ENCODE peak calls at places on chromosomes 12 and 14, in six cellular contexts. W is prostate gland, S is mesendoderm, A is body of pancreas, L is MM.1S, Q is fibroblast of lung. R is an unnamed sample. For H3K36me3, the result is how much of the 10 kb centered on the place peaks cover.

GRCh38 chr12:67592228-67593011 is 56.1 kb upstream of the DYRK2 start:
- DNase-seq in S (no peak), L (peak), Q (peak), W (peak), A (no peak), R (no peak)

GRCh38 chr12:115216300-115216699 is 532.3 kb upstream of the TBX3 start:
- DNase-seq in Q (no peak), S (no peak), A (no peak), L (no peak), W (no peak), R (no peak)

GRCh38 chr14:79514700-79515099 is 696.6 kb downstream of the DIO2 start:
- DNase-seq in S (peak), A (no peak), Q (peak), W (no peak), L (no peak), R (peak)

GRCh38 chr12:34406228-34406995 is 384.1 kb downstream of the ALG10 start:
- DNase-seq in L (no peak), A (peak), S (no peak), Q (no peak), W (no peak), R (peak)

GRCh38 chr12:8563383-8563782 is 22.7 kb upstream of the CLEC4E start:
- DNase-seq in A (no peak), L (no peak), Q (no peak), W (no peak), S (no peak), R (no peak)

GRCh38 chr12:128933926-128934325 is 80.6 kb downstream of the GLT1D1 start:
- DNase-seq in L (no peak), A (no peak), Q (no peak), W (no peak), S (no peak), R (no peak)

GRCh38 chr12:104219908-104220404 is 4.4 kb downstream of the TXNRD1 start:
- DNase-seq in L (no peak), Q (peak), W (peak), A (peak), S (peak), R (peak)

GRCh38 chr12:7729683-7730195 is 17.4 kb downstream of the CLEC4C start:
- DNase-seq in L (no peak), W (no peak), Q (no peak), S (no peak), A (no peak), R (no peak)

GRCh38 chr14:55277972-55278740 is 6.9 kb downstream of the FBXO34 start:
- DNase-seq in A (no peak), S (no peak), Q (no peak), L (peak), W (no peak), R (no peak)

GRCh38 chr14:103288076-103288766 is 45.8 kb upstream of the EIF5 start:
- DNase-seq in L (no peak), W (no peak), A (no peak), S (no peak), Q (no peak), R (no peak)

GRCh38 chr12:94195483-94195882 is 47.1 kb downstream of the PLXNC1 start:
- DNase-seq in S (no peak), W (no peak), A (no peak), Q (no peak), L (no peak), R (peak)

GRCh38 chr12:34289431-34290190 is 267.3 kb downstream of the ALG10 start:
- DNase-seq in S (no peak), Q (no peak), A (peak), W (no peak), L (no peak), R (no peak)

GRCh38 chr14:36373982-36374673 is 53.7 kb upstream of the MBIP start:
- DNase-seq in Q (peak), W (peak), A (peak), L (peak), S (peak), R (peak)

GRCh38 chr12:123106640-123107359 is 44.1 kb downstream of the PITPNM2 start:
- DNase-seq in A (no peak), W (no peak), L (peak), Q (no peak), S (peak), R (no peak)

GRCh38 chr14:76201162-76201561 is 49.4 kb downstream of the GPATCH2L start:
- DNase-seq in A (no peak), Q (peak), W (no peak), L (no peak), S (no peak), R (no peak)

GRCh38 chr14:55301722-55302121 is 30.5 kb downstream of the FBXO34 start:
- DNase-seq in A (no peak), S (peak), Q (peak), L (no peak), W (peak), R (no peak)

GRCh38 chr12:102964872-102965271 is 7.4 kb downstream of the ASCL1 start:
- DNase-seq in W (no peak), Q (no peak), S (peak), L (no peak), A (no peak), R (no peak)

GRCh38 chr14:89621791-89622638 is 205.0 kb upstream of the FOXN3 start:
- DNase-seq in Q (no peak), A (no peak), S (no peak), W (no peak), L (no peak), R (no peak)

GRCh38 chr12:12528361-12529092 is 34.1 kb downstream of the DUSP16 start:
- DNase-seq in A (no peak), S (no peak), L (no peak), Q (no peak), W (no peak), R (no peak)

GRCh38 chr12:15225136-15225535 is 3.9 kb upstream of the RERG start:
- DNase-seq in W (no peak), A (no peak), Q (no peak), S (no peak), L (no peak), R (no peak)
- H3K4me3 ChIP-seq in W (no peak), A (no peak), Q (no peak), S (no peak), L (no peak), R (no peak)

DNA sequence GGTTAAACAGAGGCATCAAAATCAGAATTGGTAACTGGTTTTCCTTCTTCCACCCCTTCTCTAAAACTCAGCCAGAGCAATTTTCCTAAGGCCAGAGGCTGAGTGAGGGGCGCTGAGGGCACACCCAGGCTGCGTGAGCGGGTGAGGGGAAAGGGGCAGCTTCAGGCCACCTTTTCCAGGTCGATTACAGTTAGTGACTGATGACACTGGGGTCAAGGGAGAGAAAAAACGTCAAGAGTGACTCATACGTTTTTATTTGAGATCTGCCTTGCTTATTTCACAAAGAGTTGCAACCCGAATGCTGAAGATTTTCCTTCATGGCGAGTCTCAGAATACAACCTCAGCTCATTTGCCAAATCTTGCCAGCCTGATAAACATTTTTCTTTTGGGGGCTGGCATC is 46.7 kb upstream of the EVL start:
- DNase-seq in S (no peak), A (no peak), L (no peak), W (no peak), Q (peak), R (no peak)
- H3K36me3 ChIP-seq in S (under half), A (under half), L (under half), W (under half), Q (under half), R (under half)

GRCh38 chr12:31033146-31033545 is 40.5 kb upstream of the DDX11 start:
- DNase-seq in A (no peak), Q (no peak), L (no peak), W (no peak), S (no peak), R (no peak)

GRCh38 chr12:31033681-31034080 is 40.0 kb upstream of the DDX11 start:
- DNase-seq in W (no peak), Q (peak), S (no peak), A (no peak), L (no peak), R (no peak)

GRCh38 chr12:31029916-31030562 is 43.6 kb upstream of the DDX11 start:
- DNase-seq in S (no peak), L (peak), W (no peak), Q (no peak), A (no peak), R (no peak)

GRCh38 chr12:31031951-31032335 is 41.7 kb upstream of the DDX11 start:
- DNase-seq in A (no peak), Q (no peak), L (no peak), W (no peak), S (no peak), R (no peak)

GRCh38 chr12:31029466-31029865 is 44.2 kb upstream of the DDX11 start:
- DNase-seq in Q (no peak), S (no peak), L (no peak), A (no peak), W (no peak), R (no peak)
- H3K4me3 ChIP-seq in Q (no peak), S (no peak), L (no peak), A (no peak), W (no peak), R (no peak)

DNA sequence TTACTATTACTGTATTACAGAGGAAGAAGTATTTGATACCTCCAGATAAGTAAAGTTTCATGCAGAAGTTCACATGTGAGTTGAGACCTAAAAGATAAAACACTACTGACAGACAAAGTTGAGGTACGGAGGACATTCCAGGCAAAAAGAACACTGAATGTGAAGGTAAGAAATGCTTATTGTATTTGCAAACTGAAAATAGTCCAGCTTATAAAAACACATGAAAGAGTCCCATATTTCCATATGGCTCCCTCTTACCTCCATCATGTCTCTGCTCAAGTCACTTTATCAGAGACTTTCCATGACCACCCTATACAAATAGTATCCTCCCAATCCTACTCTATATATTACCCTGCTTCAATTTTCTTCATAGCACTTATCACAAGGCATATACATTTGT is 35.8 kb downstream of the SENP1 start:
- DNase-seq in W (no peak), L (no peak), S (no peak), A (no peak), Q (no peak), R (no peak)
- H3K36me3 ChIP-seq in W (under half), L (under half), S (under half), A (under half), Q (under half), R (under half)

R was measured in Caco-2.